ENCODE peak calls at places on chromosomes 2 and 18, in eight cellular contexts. One of them, this sample, is unnamed.

GRCh38 chr2:19708776-19709175 is 193.0 kb downstream of the TTC32 start:
- DNase-seq in cardiac muscle cell: no peak
- DNase-seq in tibial artery: no peak
- DNase-seq in CD8-positive, alpha-beta T cell: no peak
- DNase-seq in cardiac fibroblast: no peak
- DNase-seq in uterus: no peak
- DNase-seq in adrenal gland: no peak
- DNase-seq in fibroblast of mammary gland: no peak
- DNase-seq in this sample: no peak

GRCh38 chr2:54456526-54457325 is 599 bp downstream of the SPTBN1 start:
- DNase-seq in cardiac muscle cell: peak
- DNase-seq in tibial artery: peak
- DNase-seq in CD8-positive, alpha-beta T cell: no peak
- DNase-seq in cardiac fibroblast: peak
- DNase-seq in uterus: peak
- DNase-seq in adrenal gland: peak
- DNase-seq in fibroblast of mammary gland: peak
- DNase-seq in this sample: peak

GRCh38 chr2:237705225-237705524 is 77.8 kb downstream of the LRRFIP1 start:
- DNase-seq in cardiac muscle cell: no peak
- DNase-seq in tibial artery: no peak
- DNase-seq in CD8-positive, alpha-beta T cell: no peak
- DNase-seq in cardiac fibroblast: peak
- DNase-seq in uterus: no peak
- DNase-seq in adrenal gland: no peak
- DNase-seq in fibroblast of mammary gland: no peak
- DNase-seq in this sample: no peak

GRCh38 chr18:67463829-67464228 is 52.7 kb downstream of the DSEL start:
- DNase-seq in cardiac muscle cell: peak
- DNase-seq in tibial artery: no peak
- DNase-seq in CD8-positive, alpha-beta T cell: no peak
- DNase-seq in cardiac fibroblast: peak
- DNase-seq in uterus: no peak
- DNase-seq in adrenal gland: no peak
- DNase-seq in fibroblast of mammary gland: peak
- DNase-seq in this sample: no peak

GRCh38 chr2:159713691-159714585 is 1.6 kb downstream of the MARCHF7 start:
- DNase-seq in cardiac muscle cell: peak
- DNase-seq in tibial artery: no peak
- DNase-seq in CD8-positive, alpha-beta T cell: no peak
- DNase-seq in cardiac fibroblast: peak
- DNase-seq in uterus: no peak
- DNase-seq in adrenal gland: no peak
- DNase-seq in fibroblast of mammary gland: peak
- DNase-seq in this sample: peak

GRCh38 chr18:50427896-50428295 is 53.0 kb downstream of the SKA1 start:
- DNase-seq in cardiac muscle cell: no peak
- DNase-seq in tibial artery: no peak
- DNase-seq in CD8-positive, alpha-beta T cell: no peak
- DNase-seq in cardiac fibroblast: no peak
- DNase-seq in uterus: no peak
- DNase-seq in adrenal gland: no peak
- DNase-seq in fibroblast of mammary gland: no peak
- DNase-seq in this sample: no peak

GRCh38 chr2:191675807-191676667 is 1.9 kb upstream of the NABP1 start:
- DNase-seq in cardiac muscle cell: no peak
- DNase-seq in tibial artery: peak
- DNase-seq in CD8-positive, alpha-beta T cell: peak
- DNase-seq in cardiac fibroblast: no peak
- DNase-seq in uterus: no peak
- DNase-seq in adrenal gland: peak
- DNase-seq in fibroblast of mammary gland: peak
- DNase-seq in this sample: no peak

GRCh38 chr2:240465765-240466578 is 30.5 kb downstream of the GPC1 start:
- DNase-seq in cardiac muscle cell: no peak
- DNase-seq in tibial artery: peak
- DNase-seq in CD8-positive, alpha-beta T cell: peak
- DNase-seq in cardiac fibroblast: no peak
- DNase-seq in uterus: peak
- DNase-seq in adrenal gland: peak
- DNase-seq in fibroblast of mammary gland: no peak
- DNase-seq in this sample: no peak

GRCh38 chr2:55902429-55902828 is 21.2 kb downstream of the EFEMP1 start:
- DNase-seq in cardiac muscle cell: no peak
- DNase-seq in tibial artery: no peak
- DNase-seq in CD8-positive, alpha-beta T cell: no peak
- DNase-seq in cardiac fibroblast: no peak
- DNase-seq in uterus: no peak
- DNase-seq in adrenal gland: no peak
- DNase-seq in fibroblast of mammary gland: no peak
- DNase-seq in this sample: no peak

GRCh38 chr2:19020144-19021099 is 338.0 kb downstream of the OSR1 start:
- DNase-seq in cardiac muscle cell: no peak
- DNase-seq in tibial artery: no peak
- DNase-seq in CD8-positive, alpha-beta T cell: no peak
- DNase-seq in cardiac fibroblast: no peak
- DNase-seq in uterus: no peak
- DNase-seq in adrenal gland: no peak
- DNase-seq in fibroblast of mammary gland: no peak
- DNase-seq in this sample: no peak

GRCh38 chr18:43271593-43272432 is 5.5 kb downstream of the SYT4 start:
- DNase-seq in cardiac muscle cell: peak
- DNase-seq in tibial artery: no peak
- DNase-seq in CD8-positive, alpha-beta T cell: no peak
- DNase-seq in cardiac fibroblast: peak
- DNase-seq in uterus: no peak
- DNase-seq in adrenal gland: peak
- DNase-seq in fibroblast of mammary gland: peak
- DNase-seq in this sample: peak

GRCh38 chr2:227818569-227819397 is 5.1 kb downstream of the CCL20 start:
- DNase-seq in cardiac muscle cell: peak
- DNase-seq in tibial artery: peak
- DNase-seq in CD8-positive, alpha-beta T cell: no peak
- DNase-seq in cardiac fibroblast: no peak
- DNase-seq in uterus: peak
- DNase-seq in adrenal gland: peak
- DNase-seq in fibroblast of mammary gland: no peak
- DNase-seq in this sample: peak

GRCh38 chr2:189178007-189178406 is 1.6 kb downstream of the COL5A2 start:
- DNase-seq in cardiac muscle cell: peak
- DNase-seq in tibial artery: no peak
- DNase-seq in CD8-positive, alpha-beta T cell: no peak
- DNase-seq in cardiac fibroblast: peak
- DNase-seq in uterus: no peak
- DNase-seq in adrenal gland: no peak
- DNase-seq in fibroblast of mammary gland: peak
- DNase-seq in this sample: peak

DNA sequence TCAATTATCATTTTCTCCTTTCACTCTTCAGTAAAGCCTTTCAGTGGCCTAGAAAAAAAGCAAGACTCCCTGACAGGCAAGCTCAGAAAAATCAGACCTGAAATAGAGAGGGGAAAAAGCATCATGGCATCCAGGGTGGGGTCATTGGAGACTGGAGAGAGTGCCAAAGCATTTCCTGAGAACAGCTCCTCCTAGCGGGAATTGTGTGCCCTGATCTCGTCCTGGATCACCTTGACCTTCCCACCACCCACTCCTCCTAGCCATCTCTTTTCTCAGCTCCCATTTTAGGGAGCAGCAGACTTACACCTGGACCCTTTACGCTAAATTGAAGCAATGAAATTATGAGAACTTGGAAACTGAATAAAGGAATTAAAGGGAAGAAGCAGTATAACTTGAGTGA is 176.6 kb downstream of the VWC2L start:
- DNase-seq in cardiac muscle cell: no peak
- DNase-seq in tibial artery: no peak
- DNase-seq in CD8-positive, alpha-beta T cell: no peak
- DNase-seq in cardiac fibroblast: no peak
- DNase-seq in uterus: no peak
- DNase-seq in adrenal gland: no peak
- DNase-seq in fibroblast of mammary gland: peak
- DNase-seq in this sample: no peak
- TF ChIP-seq CTCF in cardiac muscle cell: no peak
- TF ChIP-seq CTCF in tibial artery: no peak
- TF ChIP-seq CTCF in CD8-positive, alpha-beta T cell: no peak
- TF ChIP-seq CTCF in cardiac fibroblast: no peak
- TF ChIP-seq CTCF in uterus: no peak
- TF ChIP-seq CTCF in adrenal gland: no peak
- TF ChIP-seq CTCF in fibroblast of mammary gland: peak
- TF ChIP-seq CTCF in this sample: no peak

GRCh38 chr2:68362069-68362468 is 3.0 kb upstream of the PLEK start:
- DNase-seq in cardiac muscle cell: peak
- DNase-seq in tibial artery: peak
- DNase-seq in CD8-positive, alpha-beta T cell: peak
- DNase-seq in cardiac fibroblast: peak
- DNase-seq in uterus: peak
- DNase-seq in adrenal gland: peak
- DNase-seq in fibroblast of mammary gland: peak
- DNase-seq in this sample: peak
- H3K4me3 ChIP-seq in cardiac muscle cell: no peak
- H3K4me3 ChIP-seq in tibial artery: peak
- H3K4me3 ChIP-seq in CD8-positive, alpha-beta T cell: peak
- H3K4me3 ChIP-seq in cardiac fibroblast: no peak
- H3K4me3 ChIP-seq in uterus: no peak
- H3K4me3 ChIP-seq in adrenal gland: no peak
- H3K4me3 ChIP-seq in fibroblast of mammary gland: no peak
- H3K4me3 ChIP-seq in this sample: no peak

GRCh38 chr18:22324191-22325131 is 93.3 kb downstream of the CTAGE1 start:
- DNase-seq in cardiac muscle cell: peak
- DNase-seq in tibial artery: peak
- DNase-seq in CD8-positive, alpha-beta T cell: no peak
- DNase-seq in cardiac fibroblast: peak
- DNase-seq in uterus: peak
- DNase-seq in adrenal gland: peak
- DNase-seq in fibroblast of mammary gland: peak
- DNase-seq in this sample: peak
- TF ChIP-seq CTCF in cardiac muscle cell: peak
- TF ChIP-seq CTCF in tibial artery: peak
- TF ChIP-seq CTCF in CD8-positive, alpha-beta T cell: no peak
- TF ChIP-seq CTCF in cardiac fibroblast: peak
- TF ChIP-seq CTCF in uterus: peak
- TF ChIP-seq CTCF in adrenal gland: no peak
- TF ChIP-seq CTCF in fibroblast of mammary gland: peak
- TF ChIP-seq CTCF in this sample: peak

GRCh38 chr2:136874258-136874657 is 108.9 kb downstream of the THSD7B start:
- DNase-seq in cardiac muscle cell: no peak
- DNase-seq in tibial artery: no peak
- DNase-seq in CD8-positive, alpha-beta T cell: no peak
- DNase-seq in cardiac fibroblast: peak
- DNase-seq in uterus: no peak
- DNase-seq in adrenal gland: no peak
- DNase-seq in fibroblast of mammary gland: peak
- DNase-seq in this sample: peak
- H3K4me3 ChIP-seq in cardiac muscle cell: no peak
- H3K4me3 ChIP-seq in tibial artery: no peak
- H3K4me3 ChIP-seq in CD8-positive, alpha-beta T cell: no peak
- H3K4me3 ChIP-seq in cardiac fibroblast: no peak
- H3K4me3 ChIP-seq in uterus: no peak
- H3K4me3 ChIP-seq in adrenal gland: no peak
- H3K4me3 ChIP-seq in fibroblast of mammary gland: no peak
- H3K4me3 ChIP-seq in this sample: no peak

This sample was measured in fibroblast of pulmonary artery.